ENCODE peak calls at places on chromosome 13, in five cellular contexts. One of them, this sample, is unnamed.

GRCh38 chr13:100798739-100799361 is 124.3 kb upstream of the TMTC4 start:
- DNase-seq in GM12892: no peak
- DNase-seq in GM23338: no peak
- DNase-seq in upper lobe of left lung: no peak
- DNase-seq in breast epithelium: no peak
- DNase-seq in this sample: no peak

GRCh38 chr13:26590379-26590778 is 32.9 kb downstream of the WASF3 start:
- DNase-seq in GM12892: no peak
- DNase-seq in GM23338: no peak
- DNase-seq in upper lobe of left lung: no peak
- DNase-seq in breast epithelium: no peak
- DNase-seq in this sample: no peak

GRCh38 chr13:27276188-27276587 is 5.6 kb downstream of the RASL11A start:
- DNase-seq in GM12892: no peak
- DNase-seq in GM23338: no peak
- DNase-seq in upper lobe of left lung: no peak
- DNase-seq in breast epithelium: no peak
- DNase-seq in this sample: no peak

GRCh38 chr13:37089495-37089894 is 16.0 kb downstream of the CSNK1A1L start:
- DNase-seq in GM12892: no peak
- DNase-seq in GM23338: no peak
- DNase-seq in upper lobe of left lung: no peak
- DNase-seq in breast epithelium: no peak
- DNase-seq in this sample: no peak

GRCh38 chr13:26752671-26753070 is 7.9 kb downstream of the GPR12 start:
- DNase-seq in GM12892: no peak
- DNase-seq in GM23338: no peak
- DNase-seq in upper lobe of left lung: no peak
- DNase-seq in breast epithelium: no peak
- DNase-seq in this sample: no peak

GRCh38 chr13:22960827-22961226 is 220.0 kb upstream of the SGCG start:
- DNase-seq in GM12892: no peak
- DNase-seq in GM23338: no peak
- DNase-seq in upper lobe of left lung: no peak
- DNase-seq in breast epithelium: no peak
- DNase-seq in this sample: no peak

GRCh38 chr13:108342369-108343289 is 73.1 kb downstream of the TNFSF13B start:
- DNase-seq in GM12892: no peak
- DNase-seq in GM23338: peak
- DNase-seq in upper lobe of left lung: no peak
- DNase-seq in breast epithelium: no peak
- DNase-seq in this sample: no peak

GRCh38 chr13:21620858-21621257 is 16.9 kb upstream of the MICU2 start:
- DNase-seq in GM12892: no peak
- DNase-seq in GM23338: no peak
- DNase-seq in upper lobe of left lung: no peak
- DNase-seq in breast epithelium: no peak
- DNase-seq in this sample: no peak

GRCh38 chr13:52070929-52071523 is 46.5 kb downstream of the UTP14C start:
- DNase-seq in GM12892: no peak
- DNase-seq in GM23338: no peak
- DNase-seq in upper lobe of left lung: no peak
- DNase-seq in breast epithelium: no peak
- DNase-seq in this sample: no peak

GRCh38 chr13:52010890-52011689 is at the start of gene ATP7B:
- DNase-seq in GM12892: peak
- DNase-seq in GM23338: peak
- DNase-seq in upper lobe of left lung: peak
- DNase-seq in breast epithelium: no peak
- DNase-seq in this sample: peak

GRCh38 chr13:79385694-79386093 is 20.4 kb downstream of the RBM26 start:
- DNase-seq in GM12892: no peak
- DNase-seq in GM23338: no peak
- DNase-seq in upper lobe of left lung: no peak
- DNase-seq in breast epithelium: no peak
- DNase-seq in this sample: no peak

GRCh38 chr13:109874921-109875454 is 88.6 kb upstream of the IRS2 start:
- DNase-seq in GM12892: no peak
- DNase-seq in GM23338: no peak
- DNase-seq in upper lobe of left lung: no peak
- DNase-seq in breast epithelium: no peak
- DNase-seq in this sample: no peak

GRCh38 chr13:54226866-54227265 is 1198.3 kb downstream of the OLFM4 start:
- DNase-seq in GM12892: no peak
- DNase-seq in GM23338: no peak
- DNase-seq in upper lobe of left lung: no peak
- DNase-seq in breast epithelium: no peak
- DNase-seq in this sample: no peak

GRCh38 chr13:43085545-43085944 is 62.2 kb downstream of the DNAJC15 start:
- DNase-seq in GM12892: no peak
- DNase-seq in GM23338: peak
- DNase-seq in upper lobe of left lung: no peak
- DNase-seq in breast epithelium: no peak
- DNase-seq in this sample: no peak

GRCh38 chr13:36822786-36823185 is 3.8 kb downstream of the RFXAP start:
- DNase-seq in GM12892: no peak
- DNase-seq in GM23338: no peak
- DNase-seq in upper lobe of left lung: no peak
- DNase-seq in breast epithelium: no peak
- DNase-seq in this sample: no peak

GRCh38 chr13:59303433-59303832 is 860.3 kb downstream of the DIAPH3 start:
- DNase-seq in GM12892: no peak
- DNase-seq in GM23338: no peak
- DNase-seq in upper lobe of left lung: no peak
- DNase-seq in breast epithelium: no peak
- DNase-seq in this sample: no peak

GRCh38 chr13:57128909-57129308 is 11.8 kb upstream of the PRR20A start:
- DNase-seq in GM12892: no peak
- DNase-seq in GM23338: peak
- DNase-seq in upper lobe of left lung: no peak
- DNase-seq in breast epithelium: no peak
- DNase-seq in this sample: no peak

GRCh38 chr13:101289764-101290163 is 126.5 kb downstream of the NALCN start:
- DNase-seq in GM12892: no peak
- DNase-seq in GM23338: peak
- DNase-seq in upper lobe of left lung: no peak
- DNase-seq in breast epithelium: no peak
- DNase-seq in this sample: no peak

GRCh38 chr13:59409211-59409610 is 754.5 kb downstream of the DIAPH3 start:
- DNase-seq in GM12892: no peak
- DNase-seq in GM23338: peak
- DNase-seq in upper lobe of left lung: no peak
- DNase-seq in breast epithelium: peak
- DNase-seq in this sample: peak

GRCh38 chr13:21075303-21076264 is 14.2 kb upstream of the LATS2 start:
- DNase-seq in GM12892: peak
- DNase-seq in GM23338: peak
- DNase-seq in upper lobe of left lung: peak
- DNase-seq in breast epithelium: no peak
- DNase-seq in this sample: no peak

GRCh38 chr13:76944457-76944856 is 3.9 kb upstream of the ACOD1 start:
- DNase-seq in GM12892: no peak
- DNase-seq in GM23338: no peak
- DNase-seq in upper lobe of left lung: no peak
- DNase-seq in breast epithelium: no peak
- DNase-seq in this sample: no peak

GRCh38 chr13:59276436-59276835 is 887.3 kb downstream of the DIAPH3 start:
- DNase-seq in GM12892: no peak
- DNase-seq in GM23338: no peak
- DNase-seq in upper lobe of left lung: no peak
- DNase-seq in breast epithelium: no peak
- DNase-seq in this sample: no peak

GRCh38 chr13:44867825-44868224 is 121.4 kb downstream of the NUFIP1 start:
- DNase-seq in GM12892: no peak
- DNase-seq in GM23338: no peak
- DNase-seq in upper lobe of left lung: no peak
- DNase-seq in breast epithelium: no peak
- DNase-seq in this sample: no peak

GRCh38 chr13:104043184-104043583 is 977.0 kb upstream of the SLC10A2 start:
- DNase-seq in GM12892: no peak
- DNase-seq in GM23338: no peak
- DNase-seq in upper lobe of left lung: no peak
- DNase-seq in breast epithelium: no peak
- DNase-seq in this sample: no peak

GRCh38 chr13:36421447-36421846 is 10.8 kb upstream of the CCNA1 start:
- DNase-seq in GM12892: no peak
- DNase-seq in GM23338: no peak
- DNase-seq in upper lobe of left lung: no peak
- DNase-seq in breast epithelium: no peak
- DNase-seq in this sample: no peak

GRCh38 chr13:33904431-33904830 is 86.5 kb downstream of the RFC3 start:
- DNase-seq in GM12892: no peak
- DNase-seq in GM23338: no peak
- DNase-seq in upper lobe of left lung: no peak
- DNase-seq in breast epithelium: no peak
- DNase-seq in this sample: no peak

GRCh38 chr13:75960538-75960994 is 324.4 kb downstream of the LMO7 start:
- DNase-seq in GM12892: peak
- DNase-seq in GM23338: no peak
- DNase-seq in upper lobe of left lung: no peak
- DNase-seq in breast epithelium: no peak
- DNase-seq in this sample: no peak

GRCh38 chr13:51945149-51945548 is 66.1 kb downstream of the ATP7B start:
- DNase-seq in GM12892: peak
- DNase-seq in GM23338: no peak
- DNase-seq in upper lobe of left lung: no peak
- DNase-seq in breast epithelium: no peak
- DNase-seq in this sample: no peak

GRCh38 chr13:112825875-112826274 is 136.0 kb downstream of the ATP11A start:
- DNase-seq in GM12892: no peak
- DNase-seq in GM23338: no peak
- DNase-seq in upper lobe of left lung: peak
- DNase-seq in breast epithelium: no peak
- DNase-seq in this sample: no peak

GRCh38 chr13:33230178-33230881 is 55.2 kb downstream of the STARD13 start:
- DNase-seq in GM12892: no peak
- DNase-seq in GM23338: no peak
- DNase-seq in upper lobe of left lung: no peak
- DNase-seq in breast epithelium: no peak
- DNase-seq in this sample: no peak

GRCh38 chr13:62320129-62320724 is 904.6 kb upstream of the PCDH20 start:
- DNase-seq in GM12892: no peak
- DNase-seq in GM23338: peak
- DNase-seq in upper lobe of left lung: no peak
- DNase-seq in breast epithelium: no peak
- DNase-seq in this sample: no peak

GRCh38 chr13:22874839-22875238 is 305.9 kb upstream of the SGCG start:
- DNase-seq in GM12892: no peak
- DNase-seq in GM23338: no peak
- DNase-seq in upper lobe of left lung: no peak
- DNase-seq in breast epithelium: no peak
- DNase-seq in this sample: no peak

GRCh38 chr13:42040730-42041016 is 7.8 kb upstream of the DGKH start:
- DNase-seq in GM12892: no peak
- DNase-seq in GM23338: no peak
- DNase-seq in upper lobe of left lung: no peak
- DNase-seq in breast epithelium: no peak
- DNase-seq in this sample: no peak

GRCh38 chr13:111115841-111116500 is 861 bp downstream of the ARHGEF7 start:
- DNase-seq in GM12892: no peak
- DNase-seq in GM23338: peak
- DNase-seq in upper lobe of left lung: no peak
- DNase-seq in breast epithelium: no peak
- DNase-seq in this sample: peak

GRCh38 chr13:107244241-107244640 is 676.3 kb upstream of the ARGLU1 start:
- DNase-seq in GM12892: no peak
- DNase-seq in GM23338: no peak
- DNase-seq in upper lobe of left lung: no peak
- DNase-seq in breast epithelium: no peak
- DNase-seq in this sample: no peak
- TF ChIP-seq POLR2AphosphoS5 in GM12892: no peak
- TF ChIP-seq POLR2AphosphoS5 in GM23338: no peak
- TF ChIP-seq POLR2AphosphoS5 in upper lobe of left lung: no peak
- TF ChIP-seq POLR2AphosphoS5 in breast epithelium: no peak
- TF ChIP-seq POLR2AphosphoS5 in this sample: no peak

GRCh38 chr13:61252213-61252612 is 163.4 kb downstream of the PCDH20 start:
- DNase-seq in GM12892: no peak
- DNase-seq in GM23338: no peak
- DNase-seq in upper lobe of left lung: no peak
- DNase-seq in breast epithelium: no peak
- DNase-seq in this sample: no peak
- TF ChIP-seq POLR2AphosphoS5 in GM12892: no peak
- TF ChIP-seq POLR2AphosphoS5 in GM23338: no peak
- TF ChIP-seq POLR2AphosphoS5 in upper lobe of left lung: no peak
- TF ChIP-seq POLR2AphosphoS5 in breast epithelium: no peak
- TF ChIP-seq POLR2AphosphoS5 in this sample: no peak

GRCh38 chr13:40180776-40181175 is 485.7 kb downstream of the FOXO1 start:
- DNase-seq in GM12892: no peak
- DNase-seq in GM23338: no peak
- DNase-seq in upper lobe of left lung: no peak
- DNase-seq in breast epithelium: no peak
- DNase-seq in this sample: no peak
- TF ChIP-seq POLR2AphosphoS5 in GM12892: no peak
- TF ChIP-seq POLR2AphosphoS5 in GM23338: no peak
- TF ChIP-seq POLR2AphosphoS5 in upper lobe of left lung: no peak
- TF ChIP-seq POLR2AphosphoS5 in breast epithelium: no peak
- TF ChIP-seq POLR2AphosphoS5 in this sample: no peak

GRCh38 chr13:19957320-19958118 is 1.0 kb upstream of the ZMYM2 start:
- DNase-seq in GM12892: peak
- DNase-seq in GM23338: peak
- DNase-seq in upper lobe of left lung: peak
- DNase-seq in breast epithelium: peak
- DNase-seq in this sample: peak

GRCh38 chr13:19958119-19959111 is at the start of gene ZMYM2:
- DNase-seq in GM12892: peak
- DNase-seq in GM23338: peak
- DNase-seq in upper lobe of left lung: peak
- DNase-seq in breast epithelium: peak
- DNase-seq in this sample: peak

GRCh38 chr13:19960673-19961015 is 2.1 kb downstream of the ZMYM2 start:
- DNase-seq in GM12892: no peak
- DNase-seq in GM23338: no peak
- DNase-seq in upper lobe of left lung: no peak
- DNase-seq in breast epithelium: no peak
- DNase-seq in this sample: no peak

GRCh38 chr13:19959831-19960672 is 1.5 kb downstream of the ZMYM2 start:
- DNase-seq in GM12892: peak
- DNase-seq in GM23338: peak
- DNase-seq in upper lobe of left lung: peak
- DNase-seq in breast epithelium: peak
- DNase-seq in this sample: peak

DNA sequence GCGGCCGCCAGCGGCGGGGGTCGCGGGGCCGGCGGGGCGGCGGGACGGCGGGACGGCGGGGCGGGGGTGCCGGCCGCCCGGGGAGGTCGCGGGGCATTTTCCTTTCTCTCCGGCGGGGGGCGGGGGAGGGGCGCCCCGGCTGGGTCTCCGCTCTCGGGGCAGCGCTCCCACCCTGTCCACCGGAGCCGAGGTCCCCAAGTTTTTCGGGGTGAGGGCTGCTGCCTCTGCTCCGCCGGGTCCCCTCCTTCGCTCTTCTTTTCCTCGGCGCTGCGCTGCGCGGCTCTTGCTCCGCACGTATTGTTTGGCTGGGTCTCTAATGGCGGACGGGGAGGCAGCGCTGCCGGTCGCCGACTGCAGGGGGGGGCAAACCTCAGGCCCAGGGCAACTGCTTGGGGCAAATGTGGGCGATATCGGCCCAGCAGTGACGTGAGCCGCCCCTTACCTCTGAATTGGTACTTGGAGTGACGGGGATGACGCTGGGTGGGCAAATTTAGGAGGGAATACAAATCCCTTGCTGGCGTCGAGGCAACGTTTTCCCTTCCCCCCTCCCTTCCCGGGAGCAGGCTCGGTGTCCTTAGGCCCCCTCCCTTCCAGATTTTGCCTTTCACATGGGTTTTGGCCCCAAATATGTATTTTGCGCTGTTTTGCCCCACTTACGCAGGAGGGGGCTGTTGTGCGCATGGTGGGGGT is 759 bp downstream of the ZMYM2 start:
- DNase-seq in GM12892: peak
- DNase-seq in GM23338: peak
- DNase-seq in upper lobe of left lung: peak
- DNase-seq in breast epithelium: peak
- DNase-seq in this sample: peak
- TF ChIP-seq POLR2AphosphoS5 in GM12892: peak
- TF ChIP-seq POLR2AphosphoS5 in GM23338: no peak
- TF ChIP-seq POLR2AphosphoS5 in upper lobe of left lung: peak
- TF ChIP-seq POLR2AphosphoS5 in breast epithelium: no peak
- TF ChIP-seq POLR2AphosphoS5 in this sample: no peak

This sample was measured in transverse colon.